ENCODE peak calls at places on chromosomes 4 and X, in four cellular contexts. E is HepG2, K is A549, H is K562. F is an unnamed sample.
A peak's percentile ranks its signal among the peaks of the same experiment; 100 is the strongest.

GRCh38 chr4:153082322-153083301 is 121.6 kb upstream of the TRIM2 start:
- DNase-seq in K (no peak), E (no peak), H (no peak), F (no peak)

GRCh38 chrX:39605183-39605582 is 492.6 kb downstream of the BCOR start:
- DNase-seq in E (no peak), K (no peak), H (no peak), F (no peak)

GRCh38 chr4:141425124-141425523 is 204.4 kb downstream of the ZNF330 start:
- DNase-seq in H (no peak), K (peak; percentile 26), E (no peak), F (no peak)

GRCh38 chrX:85375333-85375738 is 4.1 kb downstream of the POF1B start:
- DNase-seq in H (no peak), K (peak; percentile 65), E (no peak), F (no peak)

GRCh38 chr4:81811562-81812293 is 340.0 kb upstream of the RASGEF1B start:
- DNase-seq in H (no peak), K (no peak), E (no peak), F (no peak)

GRCh38 chrX:143437439-143437838 is 79.8 kb downstream of the SPANXN3 start:
- DNase-seq in H (peak; percentile 1), E (no peak), K (peak; percentile 0), F (no peak)

GRCh38 chrX:132461886-132462285 is 27.0 kb downstream of the MBNL3 start:
- DNase-seq in E (no peak), K (no peak), H (no peak), F (no peak)

GRCh38 chr4:170875868-170876267 is 786.1 kb upstream of the AADAT start:
- DNase-seq in E (peak; percentile 8), K (peak; percentile 3), H (no peak), F (no peak)

GRCh38 chr4:138831943-138832342 is 183.6 kb upstream of the NOCT start:
- DNase-seq in H (no peak), K (peak; percentile 4), E (no peak), F (no peak)

GRCh38 chr4:186240848-186241491 is 13.7 kb downstream of the KLKB1 start:
- DNase-seq in H (no peak), K (no peak), E (no peak), F (no peak)

DNA sequence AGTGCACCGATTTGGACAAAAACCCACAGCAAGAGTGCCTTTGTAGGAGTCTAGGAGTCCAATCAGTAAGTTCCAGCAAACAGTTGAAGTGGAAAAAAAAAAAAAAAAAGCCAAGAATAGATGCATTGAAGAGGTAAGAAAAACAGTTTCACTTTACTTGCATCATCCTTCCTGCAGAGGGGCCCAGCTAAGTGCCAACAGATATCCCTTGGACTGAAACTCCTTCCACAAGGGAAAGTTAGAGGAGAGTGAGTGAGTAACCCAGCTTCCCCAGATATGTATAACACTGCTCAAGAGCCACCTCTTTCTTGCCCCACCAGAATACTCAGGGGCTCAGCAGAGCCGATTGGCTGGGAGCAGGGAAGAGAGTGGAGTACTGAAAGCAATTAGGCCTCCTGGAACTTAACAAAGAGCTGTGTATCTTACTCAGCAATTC is 617.7 kb upstream of the SMIM31 start:
- DNase-seq in H (peak; percentile 6), K (no peak), E (no peak), F (peak; percentile 13)
- TF ChIP-seq JUN in H (no peak), K (no peak), E (no peak), F (no peak)

GRCh38 chr4:133865606-133866327 is 335.8 kb downstream of the PABPC4L start:
- DNase-seq in E (peak; percentile 6), H (peak; percentile 44), K (peak; percentile 61), F (no peak)
- TF ChIP-seq NR3C1 in E (no peak), H (no peak), K (no peak), F (no peak)

GRCh38 chr4:5381981-5382441 is 326.3 kb downstream of the EVC2 start:
- DNase-seq in H (no peak), E (no peak), K (peak; percentile 81), F (no peak)
- TF ChIP-seq JUN in H (no peak), E (no peak), K (no peak), F (no peak)

GRCh38 chr4:75717332-75717873 is 7.0 kb upstream of the USO1 start:
- DNase-seq in E (no peak), H (no peak), K (no peak), F (no peak)

GRCh38 chr4:75715105-75715799 is 9.1 kb upstream of the USO1 start:
- DNase-seq in H (no peak), E (no peak), K (no peak), F (no peak)

GRCh38 chr4:75722417-75722816 is 2.0 kb upstream of the USO1 start:
- DNase-seq in K (no peak), H (no peak), E (no peak), F (no peak)

GRCh38 chr4:75714681-75715080 is 9.7 kb upstream of the USO1 start:
- DNase-seq in E (no peak), K (no peak), H (no peak), F (no peak)

DNA sequence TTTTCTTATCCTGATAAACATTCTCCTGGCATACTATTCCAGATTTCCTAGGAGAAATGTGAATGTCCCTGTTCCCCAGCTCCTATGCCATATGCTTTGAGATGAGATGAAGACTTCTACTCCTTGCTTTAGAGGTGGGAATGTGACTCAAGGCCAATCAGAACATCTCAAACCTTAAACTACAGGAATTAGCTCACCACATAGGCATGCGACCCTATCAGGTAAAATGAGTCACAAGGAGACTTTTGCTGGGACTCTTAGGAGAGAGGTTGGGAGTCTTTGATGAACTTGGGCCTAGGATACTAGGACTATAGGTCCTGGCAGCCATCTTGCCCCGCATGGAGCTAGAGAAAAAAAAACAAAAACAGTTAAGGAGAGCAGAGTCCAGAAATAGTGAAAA is 5.8 kb upstream of the USO1 start:
- DNase-seq in E (no peak), H (no peak), K (no peak), F (no peak)
- TF ChIP-seq NR3C1 in E (no peak), H (no peak), K (no peak), F (no peak)

GRCh38 chr4:154491341-154491679 is 289 bp downstream of the DCHS2 start:
- DNase-seq in H (no peak), K (peak; percentile 12), E (no peak), F (peak; percentile 19)
- TF ChIP-seq JUN in H (no peak), K (no peak), E (no peak), F (no peak)

DNA sequence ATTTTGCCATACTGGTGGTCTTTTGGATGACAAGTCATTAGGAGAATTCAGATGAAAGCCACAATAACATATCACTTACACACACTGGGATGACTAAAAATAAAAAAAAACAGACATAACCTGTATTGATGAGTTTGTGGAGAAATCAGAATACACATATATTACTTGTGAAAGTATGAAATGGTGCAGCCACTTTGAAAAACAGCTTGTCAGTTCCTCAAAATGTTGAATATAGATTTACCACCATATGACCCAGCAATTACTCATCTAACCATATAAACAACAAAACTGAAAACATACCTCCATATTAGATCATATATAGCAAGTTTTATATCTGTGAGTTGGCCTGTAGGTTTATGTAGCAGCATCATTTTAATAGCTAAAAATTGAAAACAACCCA is 608.7 kb downstream of the TLL1 start:
- DNase-seq in H (no peak), K (no peak), E (no peak), F (no peak)
- TF ChIP-seq NR3C1 in H (no peak), K (no peak), E (no peak), F (no peak)

GRCh38 chrX:545488-545887 is 85.1 kb upstream of the SHOX start:
- DNase-seq in K (no peak), E (no peak), H (no peak), F (no peak)
- TF ChIP-seq JUN in K (no peak), E (no peak), H (no peak), F (no peak)

DNA sequence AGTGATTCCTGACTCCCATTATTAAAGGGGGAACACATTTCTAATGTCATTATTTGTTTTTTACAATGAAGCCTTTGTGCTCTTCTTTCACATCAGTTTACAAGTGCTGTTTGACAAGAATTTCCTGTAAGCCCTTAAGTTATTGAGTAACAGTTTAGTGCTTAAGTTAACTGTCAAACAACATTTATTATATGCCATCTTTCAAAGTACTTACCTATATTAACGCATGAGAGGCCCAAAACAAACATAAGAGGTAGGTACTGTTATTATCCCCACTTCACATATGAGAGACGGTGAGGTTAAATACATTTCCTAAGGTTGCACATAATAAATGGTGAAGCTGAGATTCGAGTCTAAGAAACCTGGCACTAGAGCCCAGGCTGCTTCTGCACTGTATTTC is 56.0 kb upstream of the MAGED1 start:
- DNase-seq in E (no peak), K (no peak), H (no peak), F (no peak)
- TF ChIP-seq NR3C1 in E (no peak), K (no peak), H (no peak), F (no peak)

GRCh38 chr4:15100994-15101695 is 98.9 kb downstream of the CPEB2 start:
- DNase-seq in E (no peak), H (no peak), K (no peak), F (no peak)

GRCh38 chr4:15106417-15106816 is 104.1 kb downstream of the CPEB2 start:
- DNase-seq in H (no peak), K (peak; percentile 13), E (no peak), F (no peak)

GRCh38 chr4:15100380-15100779 is 98.1 kb downstream of the CPEB2 start:
- DNase-seq in H (no peak), K (no peak), E (no peak), F (no peak)

GRCh38 chr4:15109583-15109982 is 107.3 kb downstream of the CPEB2 start:
- DNase-seq in K (no peak), E (no peak), H (no peak), F (no peak)

DNA sequence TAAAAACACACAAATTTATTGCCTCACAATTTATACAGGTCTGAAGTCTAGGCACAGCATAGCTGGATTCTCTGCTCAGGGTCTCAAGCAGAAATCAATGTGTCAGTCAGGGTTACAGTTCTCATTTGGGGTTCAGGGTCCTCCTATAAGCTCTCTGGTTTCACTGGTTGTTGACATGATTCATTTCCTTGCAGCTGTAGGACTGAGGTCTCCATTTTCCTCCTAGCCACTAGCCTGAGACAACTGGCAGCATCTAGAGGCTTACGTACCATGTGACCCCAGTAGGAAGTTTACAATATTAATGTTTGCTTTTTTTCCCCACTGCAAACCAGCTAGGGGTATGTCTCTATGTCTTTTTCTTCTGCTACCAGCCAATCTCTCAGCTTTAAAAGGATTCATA is 102.5 kb downstream of the CPEB2 start:
- DNase-seq in H (no peak), K (no peak), E (no peak), F (no peak)
- TF ChIP-seq JUN in H (no peak), K (no peak), E (no peak), F (no peak)

GRCh38 chrX:121135488-121136207 is 88.2 kb downstream of the GLUD2 start:
- DNase-seq in E (no peak), H (peak; percentile 48), K (no peak), F (no peak)
- TF ChIP-seq NR3C1 in E (no peak), H (no peak), K (no peak), F (no peak)

F was measured in WTC11.